ENCODE peak calls at places on chromosomes 6 and 20, in nine cellular contexts. J, D, W, I, N, S, Y, B and O are unnamed samples.

GRCh38 chr6:170091639-170092579 is 199.0 kb downstream of the DLL1 start:
- DNase-seq in J (no peak), W (no peak), I (no peak), N (no peak), B (no peak), D (peak), Y (no peak), S (no peak), O (no peak)

GRCh38 chr6:157714153-157714490 is 108.9 kb upstream of the SNX9 start:
- DNase-seq in I (no peak), S (no peak), J (peak), W (no peak), D (no peak), Y (no peak), N (no peak), B (no peak), O (no peak)

GRCh38 chr20:7980332-7981046 is 39.1 kb downstream of the TMX4 start:
- DNase-seq in Y (no peak), N (no peak), S (no peak), J (peak), W (peak), I (peak), B (peak), D (no peak), O (peak)

GRCh38 chr20:58086763-58087566 is 141.5 kb downstream of the ANKRD60 start:
- DNase-seq in W (no peak), B (peak), I (peak), S (no peak), Y (peak), N (no peak), D (peak), J (peak), O (peak)

GRCh38 chr6:37029249-37029959 is 23.9 kb downstream of the FGD2 start:
- DNase-seq in S (no peak), W (peak), D (peak), J (peak), I (peak), Y (peak), N (no peak), B (peak), O (peak)

GRCh38 chr6:132684998-132685397 is 26.0 kb upstream of the TAAR1 start:
- DNase-seq in B (no peak), I (no peak), J (no peak), S (no peak), D (no peak), N (no peak), W (no peak), Y (no peak), O (no peak)

GRCh38 chr6:54802775-54803631 is 43.6 kb upstream of the FAM83B start:
- DNase-seq in J (peak), B (no peak), S (no peak), I (no peak), Y (no peak), N (no peak), W (no peak), D (no peak), O (peak)

GRCh38 chr20:57440678-57441509 is 49.7 kb downstream of the RBM38 start:
- DNase-seq in Y (no peak), B (no peak), J (no peak), N (no peak), W (no peak), S (no peak), D (peak), I (no peak), O (peak)

GRCh38 chr20:51797357-51798025 is 4.8 kb downstream of the SALL4 start:
- DNase-seq in N (no peak), D (no peak), S (no peak), B (no peak), J (no peak), Y (no peak), W (no peak), I (no peak), O (peak)

GRCh38 chr20:6209093-6209492 is 86.3 kb upstream of the FERMT1 start:
- DNase-seq in J (no peak), I (no peak), D (no peak), B (no peak), S (no peak), W (no peak), N (no peak), Y (no peak), O (no peak)

GRCh38 chr6:157651731-157652490 is 171.1 kb upstream of the SNX9 start:
- DNase-seq in Y (no peak), N (no peak), J (no peak), I (no peak), S (no peak), D (no peak), B (no peak), W (no peak), O (no peak)

GRCh38 chr6:143097224-143097795 is 36.6 kb downstream of the AIG1 start:
- DNase-seq in S (no peak), D (no peak), J (no peak), I (no peak), Y (no peak), B (no peak), N (no peak), W (no peak), O (no peak)

GRCh38 chr6:42349753-42350573 is 101.8 kb downstream of the TRERF1 start:
- DNase-seq in D (no peak), W (no peak), J (peak), N (no peak), B (no peak), S (no peak), I (no peak), Y (no peak), O (peak)

GRCh38 chr6:34731393-34732060 is 25.8 kb upstream of the SNRPC start:
- DNase-seq in Y (no peak), J (no peak), B (no peak), D (no peak), S (no peak), I (no peak), N (no peak), W (no peak), O (no peak)

GRCh38 chr6:158626360-158627167 is 18.0 kb downstream of the DYNLT1 start:
- DNase-seq in I (no peak), Y (no peak), D (no peak), N (no peak), J (no peak), W (no peak), B (peak), S (no peak), O (no peak)

GRCh38 chr6:167921831-167922230 is 75.6 kb upstream of the KIF25 start:
- DNase-seq in I (no peak), B (no peak), N (no peak), W (no peak), Y (no peak), S (no peak), J (no peak), D (no peak), O (no peak)

GRCh38 chr6:81171991-81172740 is 580.3 kb downstream of the TENT5A start:
- DNase-seq in B (no peak), Y (no peak), W (no peak), D (no peak), J (peak), I (no peak), N (no peak), S (no peak), O (no peak)

GRCh38 chr6:113971786-113972185 is 838 bp upstream of the HDAC2 start:
- DNase-seq in D (no peak), I (no peak), W (peak), S (no peak), N (no peak), B (no peak), J (no peak), Y (no peak), O (peak)

GRCh38 chr20:45987108-45987780 is 15.2 kb upstream of the ZNF335 start:
- DNase-seq in S (peak), I (no peak), J (peak), W (peak), N (peak), B (peak), D (peak), Y (peak), O (peak)

GRCh38 chr20:59246691-59247090 is 53.7 kb upstream of the EDN3 start:
- DNase-seq in I (no peak), B (no peak), N (no peak), W (no peak), Y (no peak), D (no peak), S (no peak), J (no peak), O (no peak)

GRCh38 chr6:124131259-124131658 is 327.6 kb downstream of the NKAIN2 start:
- DNase-seq in Y (no peak), N (no peak), J (peak), D (no peak), S (no peak), W (no peak), B (no peak), I (no peak), O (no peak)

GRCh38 chr6:52233975-52234823 is 10.1 kb downstream of the IL17F start:
- DNase-seq in N (no peak), B (peak), I (peak), S (no peak), D (no peak), W (peak), J (peak), Y (peak), O (peak)